ENCODE peak calls at places on chromosomes 5 and 9, in six cellular contexts. X is fibroblast of lung, J is GM23338, K is PC-3, A is GM23248, C is PC-9. M is an unnamed sample.
A peak's percentile ranks its signal among the peaks of the same experiment; 100 is the strongest.

GRCh38 chr9:125492719-125493118 is 214.3 kb downstream of the MAPKAP1 start:
- DNase-seq in X (no peak), J (no peak), K (no peak), A (no peak), C (no peak), M (no peak)

GRCh38 chr5:94776167-94776566 is 157.7 kb downstream of the SLF1 start:
- DNase-seq in X (peak; percentile 59), J (no peak), K (no peak), A (peak; percentile 70), C (no peak), M (no peak)

GRCh38 chr9:124015661-124016131 is 4.1 kb downstream of the LHX2 start:
- DNase-seq in X (no peak), J (peak; percentile 73), K (no peak), A (no peak), C (no peak), M (no peak)

GRCh38 chr9:82923410-82924242 is 139.3 kb downstream of the RASEF start:
- DNase-seq in X (peak; percentile 54), J (no peak), K (no peak), A (no peak), C (peak; percentile 13), M (peak; percentile 11)

GRCh38 chr5:178428341-178429155 is 161.6 kb downstream of the COL23A1 start:
- DNase-seq in X (no peak), J (no peak), K (no peak), A (no peak), C (no peak), M (no peak)

GRCh38 chr5:89282832-89283510 is 400.0 kb upstream of the MEF2C start:
- DNase-seq in X (peak; percentile 92), J (no peak), K (peak; percentile 82), A (peak; percentile 60), C (no peak), M (peak; percentile 90)

GRCh38 chr5:2334686-2335085 is 416.8 kb downstream of the IRX2 start:
- DNase-seq in X (no peak), J (peak; percentile 2), K (no peak), A (no peak), C (no peak), M (no peak)

GRCh38 chr5:36728697-36729543 is 122.5 kb downstream of the SLC1A3 start:
- DNase-seq in X (peak; percentile 56), J (peak; percentile 86), K (peak; percentile 86), A (peak; percentile 76), C (peak; percentile 25), M (peak; percentile 40)

GRCh38 chr5:167587768-167588167 is 703.7 kb upstream of the WWC1 start:
- DNase-seq in X (peak; percentile 47), J (peak; percentile 84), K (peak; percentile 50), A (peak; percentile 54), C (peak; percentile 17), M (peak; percentile 30)

GRCh38 chr9:79985276-79985675 is 413.5 kb downstream of the TLE4 start:
- DNase-seq in X (no peak), J (no peak), K (no peak), A (no peak), C (no peak), M (no peak)

GRCh38 chr5:114789773-114790402 is 379.8 kb downstream of the TRIM36 start:
- DNase-seq in X (no peak), J (peak; percentile 78), K (peak; percentile 51), A (peak; percentile 20), C (no peak), M (peak; percentile 9)

GRCh38 chr9:77598510-77598909 is 49.6 kb downstream of the GNA14 start:
- DNase-seq in X (peak; percentile 72), J (no peak), K (no peak), A (peak; percentile 33), C (no peak), M (no peak)

GRCh38 chr5:74233571-74233970 is 407.0 kb downstream of the ENC1 start:
- DNase-seq in X (peak; percentile 81), J (no peak), K (peak; percentile 88), A (peak; percentile 80), C (no peak), M (peak; percentile 86)

GRCh38 chr9:35910613-35911488 is 1.6 kb downstream of the SPAAR start:
- DNase-seq in X (peak; percentile 57), J (peak; percentile 65), K (peak; percentile 78), A (peak; percentile 68), C (peak; percentile 39), M (peak; percentile 56)

GRCh38 chr5:109656829-109657228 is 32.9 kb upstream of the MAN2A1 start:
- DNase-seq in X (peak; percentile 96), J (no peak), K (peak; percentile 93), A (peak; percentile 97), C (peak; percentile 29), M (peak; percentile 96)

GRCh38 chr5:77629553-77630245 is 8.8 kb downstream of the OTP start:
- DNase-seq in X (no peak), J (peak; percentile 52), K (no peak), A (peak; percentile 22), C (peak; percentile 14), M (no peak)
- TF ChIP-seq EZH2 in X (peak; percentile 83), J (peak; percentile 84), K (no peak), A (no peak), C (no peak), M (peak; percentile 87)

DNA sequence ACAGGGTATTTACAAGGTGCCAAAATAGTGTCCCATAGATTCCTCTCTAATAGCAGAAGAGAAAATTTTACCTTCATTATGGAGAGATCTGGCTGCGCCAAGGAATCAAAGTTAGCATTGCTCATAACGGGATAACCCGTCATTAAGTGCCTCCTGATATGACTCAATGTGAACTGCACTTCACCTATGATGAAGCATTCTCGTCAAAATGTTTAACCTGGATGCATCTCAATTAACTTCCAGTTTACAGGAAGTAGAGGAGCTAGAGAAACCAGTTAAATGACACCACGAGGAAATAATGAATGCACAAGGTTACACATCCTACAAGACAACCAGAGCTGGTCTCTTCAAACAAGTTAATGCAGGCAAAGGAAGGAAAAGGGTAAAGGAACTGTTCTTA is 17.2 kb downstream of the FBXW11 start:
- DNase-seq in X (peak; percentile 82), J (no peak), K (peak; percentile 87), A (no peak), C (no peak), M (peak; percentile 81)
- H4K20me1 ChIP-seq in X (no peaks in the 10 kb centered on the region), J (peaks cover 48% of the 10 kb centered on the region), K (peaks cover 2% of the 10 kb centered on the region), A (peaks cover 21% of the 10 kb centered on the region), C (peaks cover 23% of the 10 kb centered on the region), M (peaks cover 3% of the 10 kb centered on the region)

GRCh38 chr5:927172-928015 is 34.7 kb downstream of the TRIP13 start:
- DNase-seq in X (no peak), J (no peak), K (no peak), A (no peak), C (no peak), M (no peak)
- TF ChIP-seq EZH2 in X (no peak), J (no peak), K (no peak), A (no peak), C (no peak), M (no peak)

GRCh38 chr5:132480546-132481242 is 9.9 kb downstream of the IRF1 start:
- DNase-seq in X (no peak), J (no peak), K (no peak), A (no peak), C (no peak), M (no peak)

GRCh38 chr5:132483101-132483500 is 7.5 kb downstream of the IRF1 start:
- DNase-seq in X (no peak), J (no peak), K (no peak), A (no peak), C (no peak), M (no peak)

GRCh38 chr5:132479073-132479811 is 11.3 kb downstream of the IRF1 start:
- DNase-seq in X (no peak), J (no peak), K (no peak), A (no peak), C (no peak), M (no peak)

GRCh38 chr5:132479812-132480441 is 10.6 kb downstream of the IRF1 start:
- DNase-seq in X (no peak), J (no peak), K (no peak), A (no peak), C (no peak), M (no peak)

DNA sequence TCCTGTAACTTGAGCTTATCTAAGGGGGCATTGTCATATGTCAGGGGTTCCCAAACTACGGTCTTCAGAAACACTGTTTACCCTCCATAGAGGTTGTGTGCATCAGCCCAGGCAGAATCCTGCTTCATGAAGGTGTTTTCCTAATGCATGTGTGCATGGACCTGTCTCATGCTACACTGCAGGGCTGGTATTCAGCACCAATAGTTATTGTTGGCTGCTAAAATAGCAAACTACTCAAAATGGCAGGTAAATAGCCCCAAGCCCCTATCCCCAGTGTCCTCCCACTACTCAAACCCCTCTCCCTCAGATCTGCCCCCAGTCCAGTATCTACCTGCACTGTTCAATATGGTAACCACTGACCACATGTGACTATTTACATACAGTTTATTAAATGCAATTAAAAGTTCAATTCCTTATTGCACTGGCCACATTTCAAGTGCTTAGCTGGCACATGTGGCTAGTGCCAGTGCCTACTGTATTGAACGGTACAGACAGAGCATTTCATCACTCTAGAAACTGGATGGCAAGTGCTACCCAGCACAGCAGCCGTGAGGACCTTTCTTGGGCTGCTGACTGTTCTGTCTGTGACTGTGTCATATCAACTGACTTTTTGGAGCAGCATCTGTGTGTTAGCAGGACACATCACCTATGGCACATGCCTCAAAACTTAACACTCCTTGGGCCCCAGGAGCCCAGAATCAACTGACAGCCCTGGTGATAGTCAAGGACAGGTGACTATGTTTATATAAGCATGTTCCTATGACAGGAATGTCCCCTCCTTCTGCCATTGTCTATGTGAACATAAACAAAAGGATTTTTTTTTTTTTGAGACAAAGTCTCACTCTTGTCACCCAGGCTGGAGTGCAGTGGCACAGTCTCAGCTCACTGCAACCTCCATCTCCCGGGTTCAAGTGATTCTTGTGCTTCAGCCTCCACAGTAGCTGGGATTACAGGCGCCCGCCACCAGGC is 9.0 kb downstream of the IRF1 start:
- DNase-seq in X (no peak), J (no peak), K (no peak), A (no peak), C (no peak), M (no peak)
- H4K20me1 ChIP-seq in X (no peaks in the 10 kb centered on the region), J (no peaks in the 10 kb centered on the region), K (no peaks in the 10 kb centered on the region), A (no peaks in the 10 kb centered on the region), C (no peaks in the 10 kb centered on the region), M (no peaks in the 10 kb centered on the region)

DNA sequence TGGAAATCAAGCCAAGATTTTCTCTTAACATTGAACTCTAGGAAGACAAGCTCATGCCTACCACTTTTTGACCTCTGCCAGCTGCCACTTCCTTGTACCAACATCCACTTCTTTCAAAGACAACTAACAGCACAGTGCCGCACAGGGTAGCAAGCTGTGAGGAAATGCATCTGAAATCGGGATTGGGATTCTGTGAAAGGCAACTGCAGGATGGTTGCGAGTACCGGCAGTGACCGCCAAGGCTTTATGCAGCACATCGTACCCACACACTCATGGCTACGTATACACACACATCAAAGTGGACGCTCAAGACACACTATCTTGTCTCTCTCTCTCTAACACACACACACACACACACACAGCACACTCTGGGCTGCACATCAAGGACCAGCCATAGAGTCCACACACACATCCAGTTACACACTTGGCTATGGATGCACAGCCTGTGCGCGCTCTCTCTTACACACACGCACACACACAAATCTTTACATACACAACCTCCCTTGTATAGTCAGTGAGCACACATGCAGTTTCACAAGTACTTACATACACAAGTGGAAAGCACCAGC is 972 bp downstream of the HTR4 start:
- DNase-seq in X (no peak), J (peak; percentile 15), K (no peak), A (no peak), C (no peak), M (no peak)
- TF ChIP-seq EZH2 in X (peak; percentile 54), J (no peak), K (no peak), A (no peak), C (no peak), M (no peak)

GRCh38 chr5:157568717-157569116 is 6.9 kb downstream of the ADAM19 start:
- DNase-seq in X (no peak), J (no peak), K (no peak), A (no peak), C (no peak), M (no peak)
- H4K20me1 ChIP-seq in X (no peaks in the 10 kb centered on the region), J (peaks cover 3% of the 10 kb centered on the region), K (peaks cover 13% of the 10 kb centered on the region), A (no peaks in the 10 kb centered on the region), C (no peaks in the 10 kb centered on the region), M (no peaks in the 10 kb centered on the region)

GRCh38 chr5:155125696-155126095 is 112.1 kb downstream of the KIF4B start:
- DNase-seq in X (no peak), J (no peak), K (no peak), A (no peak), C (no peak), M (no peak)
- TF ChIP-seq EZH2 in X (no peak), J (no peak), K (no peak), A (no peak), C (no peak), M (no peak)